ENCODE peak calls at places on chromosomes 4 and X, in nine cellular contexts. D is activated T-cell treated with anti-CD3 and anti-CD28 coated beads for 1 hour; B is AG10803; V is effector CD4-positive, alpha-beta T cell; M is NCI-H1436; C is NAMALWA; T is endothelial cell; R is myocyte; Q is AG08396. F is an unnamed sample.

GRCh38 chr4:52823478-52824092 is 38.5 kb upstream of the RASL11B start:
- DNase-seq in C (no peak), V (no peak), Q (no peak), R (no peak), B (no peak), T (no peak), M (no peak), D (no peak), F (no peak)

GRCh38 chrX:123215397-123216089 is 31.5 kb downstream of the GRIA3 start:
- DNase-seq in D (no peak), V (no peak), B (no peak), Q (no peak), R (no peak), M (no peak), C (no peak), T (no peak), F (no peak)

GRCh38 chr4:155591784-155592567 is 74.7 kb upstream of the GUCY1A1 start:
- DNase-seq in R (no peak), B (no peak), M (no peak), C (no peak), Q (no peak), T (no peak), V (no peak), D (no peak), F (no peak)

GRCh38 chr4:104901438-104901837 is 245.2 kb upstream of the TET2 start:
- DNase-seq in V (no peak), C (peak; percentile 25), M (no peak), B (peak; percentile 1), R (peak; percentile 24), Q (no peak), T (no peak), D (no peak), F (peak; percentile 15)

GRCh38 chr4:85968945-85969830 is 390.7 kb downstream of the MAPK10 start:
- DNase-seq in V (no peak), M (peak; percentile 65), R (peak; percentile 84), C (peak; percentile 74), B (peak; percentile 67), D (no peak), T (no peak), Q (peak; percentile 42), F (no peak)

GRCh38 chr4:153513596-153513995 is 47.4 kb downstream of the TMEM131L start:
- DNase-seq in T (no peak), D (no peak), R (peak; percentile 10), B (no peak), C (no peak), Q (no peak), M (no peak), V (no peak), F (no peak)

GRCh38 chr4:61992351-61992750 is 792.2 kb downstream of the ADGRL3 start:
- DNase-seq in D (no peak), V (no peak), C (no peak), M (no peak), Q (no peak), T (no peak), B (no peak), R (no peak), F (no peak)

GRCh38 chr4:101201421-101201820 is 145.9 kb downstream of the PPP3CA start:
- DNase-seq in Q (no peak), T (no peak), C (no peak), R (peak; percentile 26), M (no peak), D (no peak), B (no peak), V (no peak), F (no peak)

GRCh38 chr4:133598779-133599178 is 449.7 kb downstream of the PCDH10 start:
- DNase-seq in D (no peak), T (no peak), V (no peak), R (no peak), Q (no peak), M (no peak), C (no peak), B (no peak), F (no peak)

GRCh38 chrX:9899640-9900075 is 67.5 kb upstream of the CLDN34 start:
- DNase-seq in D (no peak), T (no peak), R (peak; percentile 72), B (peak; percentile 83), Q (peak; percentile 40), C (no peak), M (no peak), V (no peak), F (peak; percentile 56)

GRCh38 chr4:504076-504475 is 5.1 kb downstream of the PIGG start:
- DNase-seq in R (no peak), V (no peak), Q (no peak), D (no peak), T (no peak), M (no peak), C (no peak), B (no peak), F (no peak)

GRCh38 chr4:7842384-7843279 is 97.0 kb downstream of the AFAP1 start:
- DNase-seq in B (peak; percentile 100), C (no peak), D (no peak), Q (peak; percentile 82), T (no peak), R (peak; percentile 98), V (no peak), M (no peak), F (peak; percentile 81)

GRCh38 chr4:1081689-1082040 is 31.7 kb downstream of the RNF212 start:
- DNase-seq in R (peak; percentile 16), C (no peak), T (no peak), B (peak; percentile 19), V (no peak), D (no peak), Q (no peak), M (no peak), F (peak; percentile 43)

GRCh38 chr4:82457266-82457665 is 26.9 kb downstream of the ENOPH1 start:
- DNase-seq in V (no peak), C (no peak), B (no peak), M (no peak), Q (no peak), R (no peak), D (no peak), T (no peak), F (no peak)

GRCh38 chr4:37628977-37629609 is 57.1 kb downstream of the RELL1 start:
- DNase-seq in D (no peak), R (peak; percentile 53), M (no peak), C (no peak), B (peak; percentile 85), T (no peak), Q (peak; percentile 83), V (no peak), F (peak; percentile 59)

GRCh38 chrX:6384391-6384790 is 150.5 kb downstream of the VCX3A start:
- DNase-seq in D (no peak), V (no peak), B (no peak), C (no peak), T (no peak), M (no peak), Q (no peak), R (no peak), F (no peak)

GRCh38 chrX:19889582-19890342 is 2.4 kb upstream of the SH3KBP1 start:
- DNase-seq in V (peak; percentile 38), D (peak; percentile 26), B (peak; percentile 51), Q (peak; percentile 30), R (peak; percentile 47), M (no peak), C (no peak), T (no peak), F (peak; percentile 34)

GRCh38 chr4:147328189-147328588 is 152.7 kb upstream of the EDNRA start:
- DNase-seq in C (no peak), V (no peak), M (no peak), R (no peak), T (no peak), B (no peak), Q (no peak), D (no peak), F (no peak)

GRCh38 chr4:175339100-175339707 is 421.0 kb downstream of the ADAM29 start:
- DNase-seq in M (no peak), V (no peak), T (no peak), D (no peak), R (peak; percentile 25), Q (peak; percentile 10), B (peak; percentile 26), C (no peak), F (peak; percentile 21)

GRCh38 chr4:22897520-22898108 is 204.9 kb downstream of the GBA3 start:
- DNase-seq in Q (peak; percentile 11), T (peak; percentile 55), M (no peak), D (peak; percentile 1), B (peak; percentile 23), R (peak; percentile 39), C (peak; percentile 30), V (no peak), F (no peak)

GRCh38 chrX:132071260-132071659 is 48.2 kb downstream of the STK26 start:
- DNase-seq in B (peak; percentile 12), R (peak; percentile 18), C (peak; percentile 11), Q (no peak), V (no peak), D (no peak), M (no peak), T (no peak), F (no peak)

GRCh38 chrX:69113723-69114122 is 51.5 kb downstream of the PJA1 start:
- DNase-seq in D (no peak), V (no peak), T (no peak), C (no peak), R (no peak), B (no peak), Q (no peak), M (no peak), F (no peak)

GRCh38 chr4:140935259-140935658 is 179.1 kb upstream of the TBC1D9 start:
- DNase-seq in D (no peak), Q (no peak), V (no peak), B (peak; percentile 31), R (peak; percentile 68), C (no peak), M (no peak), T (no peak), F (no peak)

GRCh38 chrX:71111141-71111843 is at the start of gene IL2RG:
- DNase-seq in D (peak; percentile 56), Q (no peak), V (peak; percentile 77), C (peak; percentile 86), R (peak; percentile 23), M (no peak), B (no peak), T (no peak), F (no peak)

GRCh38 chr4:176744091-176744490 is 48.6 kb downstream of the VEGFC start:
- DNase-seq in M (no peak), Q (no peak), C (no peak), V (no peak), B (no peak), T (no peak), R (no peak), D (no peak), F (no peak)

GRCh38 chr4:52234539-52235174 is 183.6 kb downstream of the SPATA18 start:
- DNase-seq in M (peak; percentile 7), Q (peak; percentile 13), C (peak; percentile 22), B (peak; percentile 37), T (no peak), D (no peak), R (peak; percentile 28), V (no peak), F (no peak)

GRCh38 chrX:155544886-155545285 is 67.9 kb downstream of the TMLHE start:
- DNase-seq in M (no peak), R (no peak), T (no peak), C (no peak), D (no peak), V (no peak), B (peak; percentile 53), Q (no peak), F (peak; percentile 0)

GRCh38 chr4:85862896-85863295 is 387.9 kb downstream of the ARHGAP24 start:
- DNase-seq in V (no peak), C (no peak), Q (no peak), B (no peak), M (no peak), T (no peak), D (no peak), R (no peak), F (no peak)

GRCh38 chr4:103443324-103443723 is 245.2 kb upstream of the CENPE start:
- DNase-seq in V (no peak), M (no peak), D (no peak), Q (no peak), B (peak; percentile 2), T (no peak), R (peak; percentile 8), C (peak; percentile 20), F (no peak)

F was measured in MG63.